ENCODE peak calls at places on chromosomes 2 and 18, in ten cellular contexts. One of them, this sample, is unnamed.

GRCh38 chr2:136796339-136796738 is 31.0 kb downstream of the THSD7B start:
- DNase-seq in GM23338: peak; percentile 43
- DNase-seq in cardiac muscle cell: no peak
- DNase-seq in activated CD4-positive, alpha-beta T cell treated with anti-CD3 and anti-CD28 coated beads for 24 hours: no peak
- DNase-seq in nephron progenitor cell: no peak
- DNase-seq in NCI-H510A treated with DMSO at 0.1 percent for 48 hours: no peak
- DNase-seq in AG08395: no peak
- DNase-seq in kidney glomerular epithelial cell: no peak
- DNase-seq in fibroblast of the conjunctiva: no peak
- DNase-seq in CD8-positive, alpha-beta memory T cell: no peak
- DNase-seq in this sample: no peak

GRCh38 chr18:34806527-34806926 is 96.4 kb downstream of the DTNA start:
- DNase-seq in GM23338: no peak
- DNase-seq in cardiac muscle cell: no peak
- DNase-seq in activated CD4-positive, alpha-beta T cell treated with anti-CD3 and anti-CD28 coated beads for 24 hours: no peak
- DNase-seq in nephron progenitor cell: no peak
- DNase-seq in NCI-H510A treated with DMSO at 0.1 percent for 48 hours: no peak
- DNase-seq in AG08395: no peak
- DNase-seq in kidney glomerular epithelial cell: no peak
- DNase-seq in fibroblast of the conjunctiva: no peak
- DNase-seq in CD8-positive, alpha-beta memory T cell: no peak
- DNase-seq in this sample: no peak

GRCh38 chr18:29874519-29875098 is 1167.9 kb downstream of the DSC3 start:
- DNase-seq in GM23338: peak; percentile 78
- DNase-seq in cardiac muscle cell: peak; percentile 51
- DNase-seq in activated CD4-positive, alpha-beta T cell treated with anti-CD3 and anti-CD28 coated beads for 24 hours: no peak
- DNase-seq in nephron progenitor cell: peak; percentile 42
- DNase-seq in NCI-H510A treated with DMSO at 0.1 percent for 48 hours: peak; percentile 50
- DNase-seq in AG08395: no peak
- DNase-seq in kidney glomerular epithelial cell: peak; percentile 66
- DNase-seq in fibroblast of the conjunctiva: peak; percentile 2
- DNase-seq in CD8-positive, alpha-beta memory T cell: no peak
- DNase-seq in this sample: peak; percentile 50

GRCh38 chr2:136112317-136112891 is 5.5 kb downstream of the CXCR4 start:
- DNase-seq in GM23338: no peak
- DNase-seq in cardiac muscle cell: no peak
- DNase-seq in activated CD4-positive, alpha-beta T cell treated with anti-CD3 and anti-CD28 coated beads for 24 hours: no peak
- DNase-seq in nephron progenitor cell: no peak
- DNase-seq in NCI-H510A treated with DMSO at 0.1 percent for 48 hours: no peak
- DNase-seq in AG08395: no peak
- DNase-seq in kidney glomerular epithelial cell: no peak
- DNase-seq in fibroblast of the conjunctiva: no peak
- DNase-seq in CD8-positive, alpha-beta memory T cell: no peak
- DNase-seq in this sample: no peak

GRCh38 chr18:27713727-27714080 is 463.2 kb downstream of the CDH2 start:
- DNase-seq in GM23338: no peak
- DNase-seq in cardiac muscle cell: no peak
- DNase-seq in activated CD4-positive, alpha-beta T cell treated with anti-CD3 and anti-CD28 coated beads for 24 hours: no peak
- DNase-seq in nephron progenitor cell: no peak
- DNase-seq in NCI-H510A treated with DMSO at 0.1 percent for 48 hours: no peak
- DNase-seq in AG08395: no peak
- DNase-seq in kidney glomerular epithelial cell: no peak
- DNase-seq in fibroblast of the conjunctiva: peak; percentile 71
- DNase-seq in CD8-positive, alpha-beta memory T cell: no peak
- DNase-seq in this sample: peak; percentile 84

GRCh38 chr2:184689633-184690032 is 91.3 kb downstream of the ZNF804A start:
- DNase-seq in GM23338: no peak
- DNase-seq in cardiac muscle cell: no peak
- DNase-seq in activated CD4-positive, alpha-beta T cell treated with anti-CD3 and anti-CD28 coated beads for 24 hours: no peak
- DNase-seq in nephron progenitor cell: no peak
- DNase-seq in NCI-H510A treated with DMSO at 0.1 percent for 48 hours: no peak
- DNase-seq in AG08395: no peak
- DNase-seq in kidney glomerular epithelial cell: no peak
- DNase-seq in fibroblast of the conjunctiva: no peak
- DNase-seq in CD8-positive, alpha-beta memory T cell: no peak
- DNase-seq in this sample: no peak

GRCh38 chr2:237630216-237631000 is 3.0 kb downstream of the LRRFIP1 start:
- DNase-seq in GM23338: no peak
- DNase-seq in cardiac muscle cell: no peak
- DNase-seq in activated CD4-positive, alpha-beta T cell treated with anti-CD3 and anti-CD28 coated beads for 24 hours: no peak
- DNase-seq in nephron progenitor cell: no peak
- DNase-seq in NCI-H510A treated with DMSO at 0.1 percent for 48 hours: no peak
- DNase-seq in AG08395: no peak
- DNase-seq in kidney glomerular epithelial cell: no peak
- DNase-seq in fibroblast of the conjunctiva: no peak
- DNase-seq in CD8-positive, alpha-beta memory T cell: no peak
- DNase-seq in this sample: no peak

GRCh38 chr2:80304522-80304878 is at the start of gene LRRTM1:
- DNase-seq in GM23338: peak; percentile 61
- DNase-seq in cardiac muscle cell: peak; percentile 69
- DNase-seq in activated CD4-positive, alpha-beta T cell treated with anti-CD3 and anti-CD28 coated beads for 24 hours: no peak
- DNase-seq in nephron progenitor cell: peak; percentile 70
- DNase-seq in NCI-H510A treated with DMSO at 0.1 percent for 48 hours: no peak
- DNase-seq in AG08395: no peak
- DNase-seq in kidney glomerular epithelial cell: no peak
- DNase-seq in fibroblast of the conjunctiva: no peak
- DNase-seq in CD8-positive, alpha-beta memory T cell: no peak
- DNase-seq in this sample: no peak

GRCh38 chr2:45210466-45211195 is 201.4 kb upstream of the SIX2 start:
- DNase-seq in GM23338: no peak
- DNase-seq in cardiac muscle cell: no peak
- DNase-seq in activated CD4-positive, alpha-beta T cell treated with anti-CD3 and anti-CD28 coated beads for 24 hours: no peak
- DNase-seq in nephron progenitor cell: no peak
- DNase-seq in NCI-H510A treated with DMSO at 0.1 percent for 48 hours: no peak
- DNase-seq in AG08395: no peak
- DNase-seq in kidney glomerular epithelial cell: no peak
- DNase-seq in fibroblast of the conjunctiva: peak; percentile 13
- DNase-seq in CD8-positive, alpha-beta memory T cell: no peak
- DNase-seq in this sample: no peak

GRCh38 chr18:6543330-6543908 is 128.7 kb upstream of the L3MBTL4 start:
- DNase-seq in GM23338: peak; percentile 64
- DNase-seq in cardiac muscle cell: peak; percentile 57
- DNase-seq in activated CD4-positive, alpha-beta T cell treated with anti-CD3 and anti-CD28 coated beads for 24 hours: no peak
- DNase-seq in nephron progenitor cell: no peak
- DNase-seq in NCI-H510A treated with DMSO at 0.1 percent for 48 hours: peak; percentile 89
- DNase-seq in AG08395: peak; percentile 40
- DNase-seq in kidney glomerular epithelial cell: peak; percentile 47
- DNase-seq in fibroblast of the conjunctiva: peak; percentile 43
- DNase-seq in CD8-positive, alpha-beta memory T cell: no peak
- DNase-seq in this sample: peak; percentile 34

GRCh38 chr2:10277293-10278028 is 25.2 kb upstream of the HPCAL1 start:
- DNase-seq in GM23338: no peak
- DNase-seq in cardiac muscle cell: no peak
- DNase-seq in activated CD4-positive, alpha-beta T cell treated with anti-CD3 and anti-CD28 coated beads for 24 hours: no peak
- DNase-seq in nephron progenitor cell: no peak
- DNase-seq in NCI-H510A treated with DMSO at 0.1 percent for 48 hours: no peak
- DNase-seq in AG08395: no peak
- DNase-seq in kidney glomerular epithelial cell: no peak
- DNase-seq in fibroblast of the conjunctiva: no peak
- DNase-seq in CD8-positive, alpha-beta memory T cell: peak; percentile 28
- DNase-seq in this sample: no peak

GRCh38 chr2:71675296-71675695 is 221.9 kb downstream of the DYSF start:
- DNase-seq in GM23338: no peak
- DNase-seq in cardiac muscle cell: no peak
- DNase-seq in activated CD4-positive, alpha-beta T cell treated with anti-CD3 and anti-CD28 coated beads for 24 hours: no peak
- DNase-seq in nephron progenitor cell: no peak
- DNase-seq in NCI-H510A treated with DMSO at 0.1 percent for 48 hours: peak; percentile 59
- DNase-seq in AG08395: no peak
- DNase-seq in kidney glomerular epithelial cell: no peak
- DNase-seq in fibroblast of the conjunctiva: no peak
- DNase-seq in CD8-positive, alpha-beta memory T cell: no peak
- DNase-seq in this sample: no peak

GRCh38 chr18:13353424-13353823 is 134.9 kb downstream of the LDLRAD4 start:
- DNase-seq in GM23338: no peak
- DNase-seq in cardiac muscle cell: no peak
- DNase-seq in activated CD4-positive, alpha-beta T cell treated with anti-CD3 and anti-CD28 coated beads for 24 hours: no peak
- DNase-seq in nephron progenitor cell: no peak
- DNase-seq in NCI-H510A treated with DMSO at 0.1 percent for 48 hours: no peak
- DNase-seq in AG08395: no peak
- DNase-seq in kidney glomerular epithelial cell: no peak
- DNase-seq in fibroblast of the conjunctiva: no peak
- DNase-seq in CD8-positive, alpha-beta memory T cell: no peak
- DNase-seq in this sample: no peak

GRCh38 chr2:201523506-201523905 is 72.0 kb downstream of the STRADB start:
- DNase-seq in GM23338: no peak
- DNase-seq in cardiac muscle cell: no peak
- DNase-seq in activated CD4-positive, alpha-beta T cell treated with anti-CD3 and anti-CD28 coated beads for 24 hours: no peak
- DNase-seq in nephron progenitor cell: no peak
- DNase-seq in NCI-H510A treated with DMSO at 0.1 percent for 48 hours: no peak
- DNase-seq in AG08395: no peak
- DNase-seq in kidney glomerular epithelial cell: no peak
- DNase-seq in fibroblast of the conjunctiva: no peak
- DNase-seq in CD8-positive, alpha-beta memory T cell: no peak
- DNase-seq in this sample: peak; percentile 34

GRCh38 chr2:105510761-105511669 is 112.2 kb upstream of the FHL2 start:
- DNase-seq in GM23338: no peak
- DNase-seq in cardiac muscle cell: no peak
- DNase-seq in activated CD4-positive, alpha-beta T cell treated with anti-CD3 and anti-CD28 coated beads for 24 hours: no peak
- DNase-seq in nephron progenitor cell: no peak
- DNase-seq in NCI-H510A treated with DMSO at 0.1 percent for 48 hours: no peak
- DNase-seq in AG08395: peak; percentile 38
- DNase-seq in kidney glomerular epithelial cell: peak; percentile 86
- DNase-seq in fibroblast of the conjunctiva: no peak
- DNase-seq in CD8-positive, alpha-beta memory T cell: no peak
- DNase-seq in this sample: peak; percentile 37

GRCh38 chr2:154710685-154711084 is 12.2 kb downstream of the KCNJ3 start:
- DNase-seq in GM23338: no peak
- DNase-seq in cardiac muscle cell: no peak
- DNase-seq in activated CD4-positive, alpha-beta T cell treated with anti-CD3 and anti-CD28 coated beads for 24 hours: no peak
- DNase-seq in nephron progenitor cell: no peak
- DNase-seq in NCI-H510A treated with DMSO at 0.1 percent for 48 hours: no peak
- DNase-seq in AG08395: no peak
- DNase-seq in kidney glomerular epithelial cell: no peak
- DNase-seq in fibroblast of the conjunctiva: no peak
- DNase-seq in CD8-positive, alpha-beta memory T cell: no peak
- DNase-seq in this sample: no peak

GRCh38 chr18:55777666-55778304 is 189.8 kb upstream of the TCF4 start:
- DNase-seq in GM23338: no peak
- DNase-seq in cardiac muscle cell: no peak
- DNase-seq in activated CD4-positive, alpha-beta T cell treated with anti-CD3 and anti-CD28 coated beads for 24 hours: no peak
- DNase-seq in nephron progenitor cell: no peak
- DNase-seq in NCI-H510A treated with DMSO at 0.1 percent for 48 hours: no peak
- DNase-seq in AG08395: no peak
- DNase-seq in kidney glomerular epithelial cell: no peak
- DNase-seq in fibroblast of the conjunctiva: no peak
- DNase-seq in CD8-positive, alpha-beta memory T cell: no peak
- DNase-seq in this sample: no peak

GRCh38 chr18:50678651-50679415 is 118.9 kb downstream of the MAPK4 start:
- DNase-seq in GM23338: no peak
- DNase-seq in cardiac muscle cell: no peak
- DNase-seq in activated CD4-positive, alpha-beta T cell treated with anti-CD3 and anti-CD28 coated beads for 24 hours: no peak
- DNase-seq in nephron progenitor cell: no peak
- DNase-seq in NCI-H510A treated with DMSO at 0.1 percent for 48 hours: no peak
- DNase-seq in AG08395: no peak
- DNase-seq in kidney glomerular epithelial cell: no peak
- DNase-seq in fibroblast of the conjunctiva: no peak
- DNase-seq in CD8-positive, alpha-beta memory T cell: no peak
- DNase-seq in this sample: no peak

GRCh38 chr2:132703396-132703795 is 33.4 kb upstream of the LYPD1 start:
- DNase-seq in GM23338: no peak
- DNase-seq in cardiac muscle cell: no peak
- DNase-seq in activated CD4-positive, alpha-beta T cell treated with anti-CD3 and anti-CD28 coated beads for 24 hours: no peak
- DNase-seq in nephron progenitor cell: no peak
- DNase-seq in NCI-H510A treated with DMSO at 0.1 percent for 48 hours: no peak
- DNase-seq in AG08395: no peak
- DNase-seq in kidney glomerular epithelial cell: no peak
- DNase-seq in fibroblast of the conjunctiva: no peak
- DNase-seq in CD8-positive, alpha-beta memory T cell: no peak
- DNase-seq in this sample: peak; percentile 8

GRCh38 chr2:200127852-200128251 is 172.5 kb downstream of the MAIP1 start:
- DNase-seq in GM23338: no peak
- DNase-seq in cardiac muscle cell: no peak
- DNase-seq in activated CD4-positive, alpha-beta T cell treated with anti-CD3 and anti-CD28 coated beads for 24 hours: no peak
- DNase-seq in nephron progenitor cell: no peak
- DNase-seq in NCI-H510A treated with DMSO at 0.1 percent for 48 hours: no peak
- DNase-seq in AG08395: peak; percentile 56
- DNase-seq in kidney glomerular epithelial cell: no peak
- DNase-seq in fibroblast of the conjunctiva: peak; percentile 16
- DNase-seq in CD8-positive, alpha-beta memory T cell: no peak
- DNase-seq in this sample: no peak

GRCh38 chr2:26035110-26035728 is 1.3 kb downstream of the RAB10 start:
- DNase-seq in GM23338: no peak
- DNase-seq in cardiac muscle cell: no peak
- DNase-seq in activated CD4-positive, alpha-beta T cell treated with anti-CD3 and anti-CD28 coated beads for 24 hours: no peak
- DNase-seq in nephron progenitor cell: no peak
- DNase-seq in NCI-H510A treated with DMSO at 0.1 percent for 48 hours: no peak
- DNase-seq in AG08395: no peak
- DNase-seq in kidney glomerular epithelial cell: no peak
- DNase-seq in fibroblast of the conjunctiva: no peak
- DNase-seq in CD8-positive, alpha-beta memory T cell: no peak
- DNase-seq in this sample: peak; percentile 23

GRCh38 chr2:70647873-70648481 is 94.4 kb upstream of the TGFA start:
- DNase-seq in GM23338: peak; percentile 91
- DNase-seq in cardiac muscle cell: peak; percentile 79
- DNase-seq in activated CD4-positive, alpha-beta T cell treated with anti-CD3 and anti-CD28 coated beads for 24 hours: peak; percentile 70
- DNase-seq in nephron progenitor cell: peak; percentile 86
- DNase-seq in NCI-H510A treated with DMSO at 0.1 percent for 48 hours: peak; percentile 74
- DNase-seq in AG08395: peak; percentile 73
- DNase-seq in kidney glomerular epithelial cell: peak; percentile 83
- DNase-seq in fibroblast of the conjunctiva: peak; percentile 30
- DNase-seq in CD8-positive, alpha-beta memory T cell: peak; percentile 71
- DNase-seq in this sample: peak; percentile 53

GRCh38 chr2:85288244-85288725 is 39.5 kb downstream of the TGOLN2 start:
- DNase-seq in GM23338: peak; percentile 59
- DNase-seq in cardiac muscle cell: no peak
- DNase-seq in activated CD4-positive, alpha-beta T cell treated with anti-CD3 and anti-CD28 coated beads for 24 hours: no peak
- DNase-seq in nephron progenitor cell: no peak
- DNase-seq in NCI-H510A treated with DMSO at 0.1 percent for 48 hours: no peak
- DNase-seq in AG08395: peak; percentile 38
- DNase-seq in kidney glomerular epithelial cell: no peak
- DNase-seq in fibroblast of the conjunctiva: no peak
- DNase-seq in CD8-positive, alpha-beta memory T cell: no peak
- DNase-seq in this sample: peak; percentile 65

GRCh38 chr18:25734336-25734735 is 356.1 kb downstream of the SS18 start:
- DNase-seq in GM23338: peak; percentile 67
- DNase-seq in cardiac muscle cell: no peak
- DNase-seq in activated CD4-positive, alpha-beta T cell treated with anti-CD3 and anti-CD28 coated beads for 24 hours: no peak
- DNase-seq in nephron progenitor cell: no peak
- DNase-seq in NCI-H510A treated with DMSO at 0.1 percent for 48 hours: no peak
- DNase-seq in AG08395: no peak
- DNase-seq in kidney glomerular epithelial cell: no peak
- DNase-seq in fibroblast of the conjunctiva: no peak
- DNase-seq in CD8-positive, alpha-beta memory T cell: no peak
- DNase-seq in this sample: no peak

GRCh38 chr18:9249254-9249653 is 85.3 kb upstream of the TWSG1 start:
- DNase-seq in GM23338: no peak
- DNase-seq in cardiac muscle cell: no peak
- DNase-seq in activated CD4-positive, alpha-beta T cell treated with anti-CD3 and anti-CD28 coated beads for 24 hours: no peak
- DNase-seq in nephron progenitor cell: no peak
- DNase-seq in NCI-H510A treated with DMSO at 0.1 percent for 48 hours: no peak
- DNase-seq in AG08395: no peak
- DNase-seq in kidney glomerular epithelial cell: no peak
- DNase-seq in fibroblast of the conjunctiva: no peak
- DNase-seq in CD8-positive, alpha-beta memory T cell: no peak
- DNase-seq in this sample: no peak

GRCh38 chr2:200199576-200200263 is 106.8 kb upstream of the SPATS2L start:
- DNase-seq in GM23338: peak; percentile 55
- DNase-seq in cardiac muscle cell: no peak
- DNase-seq in activated CD4-positive, alpha-beta T cell treated with anti-CD3 and anti-CD28 coated beads for 24 hours: no peak
- DNase-seq in nephron progenitor cell: no peak
- DNase-seq in NCI-H510A treated with DMSO at 0.1 percent for 48 hours: no peak
- DNase-seq in AG08395: no peak
- DNase-seq in kidney glomerular epithelial cell: no peak
- DNase-seq in fibroblast of the conjunctiva: no peak
- DNase-seq in CD8-positive, alpha-beta memory T cell: no peak
- DNase-seq in this sample: no peak

GRCh38 chr2:128773641-128774319 is 455.1 kb upstream of the HS6ST1 start:
- DNase-seq in GM23338: no peak
- DNase-seq in cardiac muscle cell: no peak
- DNase-seq in activated CD4-positive, alpha-beta T cell treated with anti-CD3 and anti-CD28 coated beads for 24 hours: no peak
- DNase-seq in nephron progenitor cell: no peak
- DNase-seq in NCI-H510A treated with DMSO at 0.1 percent for 48 hours: no peak
- DNase-seq in AG08395: no peak
- DNase-seq in kidney glomerular epithelial cell: no peak
- DNase-seq in fibroblast of the conjunctiva: no peak
- DNase-seq in CD8-positive, alpha-beta memory T cell: no peak
- DNase-seq in this sample: no peak

GRCh38 chr2:143842836-143843235 is 677.1 kb downstream of the ZEB2 start:
- DNase-seq in GM23338: no peak
- DNase-seq in cardiac muscle cell: no peak
- DNase-seq in activated CD4-positive, alpha-beta T cell treated with anti-CD3 and anti-CD28 coated beads for 24 hours: no peak
- DNase-seq in nephron progenitor cell: no peak
- DNase-seq in NCI-H510A treated with DMSO at 0.1 percent for 48 hours: no peak
- DNase-seq in AG08395: no peak
- DNase-seq in kidney glomerular epithelial cell: no peak
- DNase-seq in fibroblast of the conjunctiva: no peak
- DNase-seq in CD8-positive, alpha-beta memory T cell: no peak
- DNase-seq in this sample: no peak